ENCODE peak calls at places on chromosome 5, in eight cellular contexts. Y, P, M, D, E, L, F and V are unnamed samples.

GRCh38 chr5:75538201-75538600 is 26.5 kb downstream of the POLK start:
- DNase-seq in Y (no peak), P (no peak), M (no peak), D (peak), E (no peak), L (no peak), F (no peak), V (no peak)

GRCh38 chr5:150009671-150010387 is 9.3 kb downstream of the HMGXB3 start:
- DNase-seq in Y (no peak), P (no peak), M (no peak), D (no peak), E (no peak), L (no peak), F (no peak), V (no peak)

GRCh38 chr5:61625682-61626620 is 293.9 kb downstream of the ZSWIM6 start:
- DNase-seq in Y (peak), P (peak), M (no peak), D (peak), E (peak), L (no peak), F (no peak), V (no peak)

GRCh38 chr5:62167651-62168050 is 138.4 kb upstream of the KIF2A start:
- DNase-seq in Y (no peak), P (no peak), M (no peak), D (no peak), E (no peak), L (no peak), F (no peak), V (no peak)

GRCh38 chr5:37578176-37578575 is 199.1 kb downstream of the WDR70 start:
- DNase-seq in Y (no peak), P (no peak), M (no peak), D (no peak), E (no peak), L (no peak), F (no peak), V (no peak)

GRCh38 chr5:91266184-91266705 is 116.9 kb downstream of the ARRDC3 start:
- DNase-seq in Y (peak), P (peak), M (peak), D (peak), E (no peak), L (no peak), F (no peak), V (peak)

GRCh38 chr5:65832603-65833228 is 93.7 kb upstream of the ERBIN start:
- DNase-seq in Y (no peak), P (no peak), M (no peak), D (no peak), E (no peak), L (no peak), F (no peak), V (no peak)

GRCh38 chr5:134070648-134070978 is 43.9 kb upstream of the TCF7 start:
- DNase-seq in Y (no peak), P (no peak), M (no peak), D (peak), E (no peak), L (no peak), F (no peak), V (no peak)

GRCh38 chr5:40653221-40654022 is 26.3 kb upstream of the PTGER4 start:
- DNase-seq in Y (no peak), P (no peak), M (no peak), D (no peak), E (no peak), L (no peak), F (no peak), V (no peak)

GRCh38 chr5:147617191-147617606 is 107.3 kb upstream of the DPYSL3 start:
- DNase-seq in Y (no peak), P (no peak), M (no peak), D (peak), E (no peak), L (no peak), F (no peak), V (no peak)

GRCh38 chr5:139647406-139648204 is 544 bp upstream of the CXXC5 start:
- DNase-seq in Y (no peak), P (no peak), M (no peak), D (no peak), E (no peak), L (no peak), F (no peak), V (no peak)

GRCh38 chr5:124072570-124072969 is 560.6 kb downstream of the CSNK1G3 start:
- DNase-seq in Y (peak), P (no peak), M (no peak), D (no peak), E (no peak), L (no peak), F (no peak), V (no peak)

GRCh38 chr5:83475540-83476469 is 4.3 kb downstream of the VCAN start:
- DNase-seq in Y (no peak), P (no peak), M (no peak), D (peak), E (no peak), L (peak), F (no peak), V (no peak)

GRCh38 chr5:102296229-102296817 is at the start of gene SLCO4C1:
- DNase-seq in Y (peak), P (peak), M (no peak), D (no peak), E (peak), L (peak), F (peak), V (peak)

GRCh38 chr5:50856720-50857119 is 190.3 kb downstream of the PARP8 start:
- DNase-seq in Y (no peak), P (no peak), M (no peak), D (no peak), E (no peak), L (no peak), F (peak), V (no peak)

GRCh38 chr5:180832638-180833068 is 28.4 kb downstream of the ZFP62 start:
- DNase-seq in Y (no peak), P (no peak), M (no peak), D (no peak), E (no peak), L (no peak), F (no peak), V (no peak)

GRCh38 chr5:18745988-18746615 is 1111.8 kb downstream of the TAF11L14 start:
- DNase-seq in Y (peak), P (peak), M (no peak), D (no peak), E (no peak), L (peak), F (peak), V (peak)

GRCh38 chr5:153223376-153223775 is 267.1 kb upstream of the GRIA1 start:
- DNase-seq in Y (no peak), P (no peak), M (no peak), D (no peak), E (no peak), L (no peak), F (no peak), V (no peak)
- H3K4me2 ChIP-seq in Y (no peak), P (no peak), M (no peak), D (no peak), E (no peak), L (no peak), F (no peak), V (no peak)

GRCh38 chr5:173910215-173910614 is 22.1 kb downstream of the CPEB4 start:
- DNase-seq in Y (no peak), P (no peak), M (no peak), D (no peak), E (no peak), L (no peak), F (no peak), V (no peak)

GRCh38 chr5:173907686-173908371 is 19.7 kb downstream of the CPEB4 start:
- DNase-seq in Y (no peak), P (no peak), M (no peak), D (peak), E (no peak), L (no peak), F (no peak), V (no peak)

GRCh38 chr5:173911623-173912022 is 23.5 kb downstream of the CPEB4 start:
- DNase-seq in Y (peak), P (no peak), M (no peak), D (no peak), E (no peak), L (no peak), F (no peak), V (no peak)

GRCh38 chr5:173907284-173907683 is 19.1 kb downstream of the CPEB4 start:
- DNase-seq in Y (no peak), P (no peak), M (no peak), D (no peak), E (no peak), L (no peak), F (no peak), V (no peak)

DNA sequence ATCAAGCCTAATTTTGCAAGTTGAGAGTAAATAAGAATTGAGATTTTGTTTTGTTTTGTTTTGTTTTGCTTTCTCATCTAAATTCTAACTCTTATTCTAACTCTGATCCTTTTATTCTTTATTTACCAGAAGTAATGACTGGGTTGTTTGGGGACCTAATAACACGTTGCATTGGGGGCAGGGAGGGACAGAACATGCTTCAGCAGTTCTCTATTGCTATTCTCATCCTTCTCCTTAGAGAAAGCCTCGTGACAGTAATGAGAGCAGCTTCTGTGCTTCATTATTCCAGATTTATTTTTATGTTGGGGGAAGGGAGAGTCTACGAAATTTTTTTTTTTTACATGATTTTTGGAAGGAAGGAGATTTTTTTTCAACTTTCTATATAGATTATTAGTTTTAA is 21.1 kb downstream of the CPEB4 start:
- DNase-seq in Y (no peak), P (no peak), M (no peak), D (no peak), E (no peak), L (no peak), F (no peak), V (no peak)
- TF ChIP-seq POLR2A in Y (no peak), P (no peak), M (no peak), D (no peak), E (no peak), L (no peak), F (no peak), V (no peak)

GRCh38 chr5:142926549-142926948 is 156.4 kb downstream of the ARHGAP26 start:
- DNase-seq in Y (no peak), P (no peak), M (no peak), D (no peak), E (no peak), L (no peak), F (no peak), V (no peak)
- H3K4me2 ChIP-seq in Y (no peak), P (no peak), M (no peak), D (no peak), E (no peak), L (no peak), F (no peak), V (no peak)

GRCh38 chr5:160418561-160419457 is at the start of gene SLU7:
- DNase-seq in Y (peak), P (peak), M (peak), D (peak), E (peak), L (peak), F (peak), V (peak)
- TF ChIP-seq POLR2A in Y (no peak), P (peak), M (peak), D (peak), E (peak), L (peak), F (peak), V (peak)

GRCh38 chr5:11595045-11595444 is 309.2 kb downstream of the CTNND2 start:
- DNase-seq in Y (no peak), P (no peak), M (no peak), D (no peak), E (no peak), L (peak), F (no peak), V (no peak)
- H3K4me2 ChIP-seq in Y (no peak), P (no peak), M (no peak), D (no peak), E (no peak), L (peak), F (no peak), V (no peak)